ENCODE peak calls at places on chromosome 9, in six cellular contexts. I is hepatocyte, O is coronary artery, U is GM23338, W is HCT116, G is WERI-Rb-1. E is an unnamed sample.

GRCh38 chr9:126989847-126990821 is 75.6 kb downstream of the RALGPS1 start:
- DNase-seq in G (no peak), O (peak), W (no peak), U (peak), I (no peak), E (no peak)

GRCh38 chr9:116900543-116900942 is 213.4 kb downstream of the TRIM32 start:
- DNase-seq in U (peak), G (no peak), W (no peak), O (no peak), I (no peak), E (no peak)

GRCh38 chr9:30757723-30758122 is 1626.7 kb upstream of the ACO1 start:
- DNase-seq in W (no peak), I (no peak), U (no peak), O (no peak), G (no peak), E (no peak)

GRCh38 chr9:28620661-28621060 is 1047.4 kb upstream of the C9orf72 start:
- DNase-seq in U (no peak), I (no peak), G (no peak), O (no peak), W (no peak), E (no peak)

GRCh38 chr9:112831969-112832368 is 58.7 kb downstream of the SLC46A2 start:
- DNase-seq in O (no peak), G (no peak), W (no peak), U (no peak), I (no peak), E (no peak)

GRCh38 chr9:87494970-87495471 is 2.6 kb upstream of the DAPK1 start:
- DNase-seq in I (no peak), O (no peak), U (no peak), W (no peak), G (peak), E (peak)

GRCh38 chr9:77999231-77999631 is 32.4 kb downstream of the GNAQ start:
- DNase-seq in U (no peak), G (no peak), I (no peak), W (no peak), O (no peak), E (no peak)

GRCh38 chr9:79034583-79034982 is 537.2 kb upstream of the TLE4 start:
- DNase-seq in U (no peak), W (no peak), O (no peak), I (no peak), G (no peak), E (no peak)

GRCh38 chr9:83544002-83544698 is 5.9 kb upstream of the FRMD3 start:
- DNase-seq in U (peak), O (no peak), I (peak), W (peak), G (peak), E (peak)

GRCh38 chr9:14770592-14770991 is 48.1 kb upstream of the CER1 start:
- DNase-seq in G (peak), I (no peak), U (no peak), O (no peak), W (no peak), E (no peak)
- H3K27ac ChIP-seq in G (peak), I (no peak), U (no peak), O (no peak), W (no peak), E (no peak)

GRCh38 chr9:129542761-129543160 is 78.1 kb downstream of the C9orf50 start:
- DNase-seq in W (no peak), I (no peak), U (no peak), G (no peak), O (no peak), E (peak)
- H3K27ac ChIP-seq in W (no peak), I (no peak), U (no peak), G (no peak), O (no peak), E (no peak)

GRCh38 chr9:136122425-136123383 is 4.0 kb upstream of the TMEM250 start:
- DNase-seq in G (peak), W (no peak), I (peak), U (peak), O (no peak), E (peak)
- H3K27ac ChIP-seq in G (no peak), W (no peak), I (no peak), U (no peak), O (no peak), E (no peak)

GRCh38 chr9:118829334-118829733 is 539.9 kb downstream of the BRINP1 start:
- DNase-seq in G (no peak), I (peak), O (no peak), W (no peak), U (peak), E (no peak)
- H3K27ac ChIP-seq in G (no peak), I (no peak), O (no peak), W (no peak), U (no peak), E (no peak)

DNA sequence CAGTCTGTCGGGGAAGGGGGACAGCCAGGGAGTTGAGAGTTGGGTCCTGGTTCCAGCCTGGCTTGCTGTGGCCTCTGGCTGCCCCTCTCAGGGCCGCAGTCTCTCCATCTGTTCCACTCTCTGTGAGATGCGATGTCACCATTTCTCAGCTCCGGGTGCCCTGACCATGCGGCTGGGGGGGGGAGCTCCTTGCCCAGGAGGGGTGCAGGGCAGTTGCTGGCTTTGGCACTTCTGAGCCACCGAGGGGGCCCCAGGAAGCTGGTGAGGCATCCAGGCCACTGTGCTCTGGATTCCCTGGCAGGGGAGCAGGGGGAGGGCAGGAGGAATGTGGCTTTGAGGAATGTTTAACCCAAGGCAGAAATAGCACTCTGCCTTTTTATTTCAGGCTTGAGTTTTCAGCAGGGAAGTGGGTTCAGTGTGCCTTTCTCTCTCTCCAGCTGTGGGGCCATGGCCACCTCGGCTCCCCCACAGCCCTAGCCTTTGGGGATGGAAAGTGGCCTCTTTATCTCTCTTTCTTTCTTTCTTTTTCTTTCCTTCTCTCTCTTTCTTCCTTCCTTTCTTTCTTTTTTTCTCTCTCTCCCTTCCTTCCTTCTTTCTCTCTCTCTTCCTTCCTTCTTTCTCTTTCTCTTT is 11.0 kb downstream of the NCS1 start:
- DNase-seq in I (peak), O (peak), U (peak), G (peak), W (no peak), E (no peak)
- H3K27ac ChIP-seq in I (peak), O (peak), U (peak), G (peak), W (peak), E (peak)

E was measured in RWPE1.